ENCODE peak calls at places on chromosomes 4 and X, in seven cellular contexts. One of them, this sample, is unnamed.

GRCh38 chrX:133676344-133677122 is 261.2 kb upstream of the GPC4 start:
- DNase-seq in EL: no peak
- DNase-seq in DMS153: peak; percentile 96
- DNase-seq in NCI-H2081 treated with DMSO at 0.1 percent for 48 hours: no peak
- DNase-seq in left cardiac atrium: no peak
- DNase-seq in psoas muscle: no peak
- DNase-seq in NB4: no peak
- DNase-seq in this sample: no peak

GRCh38 chrX:38151426-38151825 is 69.2 kb downstream of the SRPX start:
- DNase-seq in EL: peak; percentile 24
- DNase-seq in DMS153: no peak
- DNase-seq in NCI-H2081 treated with DMSO at 0.1 percent for 48 hours: no peak
- DNase-seq in left cardiac atrium: no peak
- DNase-seq in psoas muscle: no peak
- DNase-seq in NB4: no peak
- DNase-seq in this sample: no peak

GRCh38 chr4:141971854-141972253 is 335.5 kb downstream of the IL15 start:
- DNase-seq in EL: no peak
- DNase-seq in DMS153: no peak
- DNase-seq in NCI-H2081 treated with DMSO at 0.1 percent for 48 hours: no peak
- DNase-seq in left cardiac atrium: no peak
- DNase-seq in psoas muscle: no peak
- DNase-seq in NB4: peak; percentile 4
- DNase-seq in this sample: peak; percentile 14

GRCh38 chr4:174716986-174717770 is 111.9 kb downstream of the GLRA3 start:
- DNase-seq in EL: no peak
- DNase-seq in DMS153: no peak
- DNase-seq in NCI-H2081 treated with DMSO at 0.1 percent for 48 hours: no peak
- DNase-seq in left cardiac atrium: no peak
- DNase-seq in psoas muscle: no peak
- DNase-seq in NB4: no peak
- DNase-seq in this sample: no peak

GRCh38 chrX:71917621-71918341 is 7.1 kb downstream of the NHSL2 start:
- DNase-seq in EL: peak; percentile 68
- DNase-seq in DMS153: no peak
- DNase-seq in NCI-H2081 treated with DMSO at 0.1 percent for 48 hours: no peak
- DNase-seq in left cardiac atrium: no peak
- DNase-seq in psoas muscle: no peak
- DNase-seq in NB4: no peak
- DNase-seq in this sample: no peak

GRCh38 chrX:4263005-4263404 is 549.6 kb upstream of the PRKX start:
- DNase-seq in EL: no peak
- DNase-seq in DMS153: peak; percentile 13
- DNase-seq in NCI-H2081 treated with DMSO at 0.1 percent for 48 hours: no peak
- DNase-seq in left cardiac atrium: no peak
- DNase-seq in psoas muscle: no peak
- DNase-seq in NB4: peak; percentile 14
- DNase-seq in this sample: peak; percentile 16

GRCh38 chrX:39337461-39337860 is 536.2 kb downstream of the MID1IP1 start:
- DNase-seq in EL: no peak
- DNase-seq in DMS153: peak; percentile 37
- DNase-seq in NCI-H2081 treated with DMSO at 0.1 percent for 48 hours: no peak
- DNase-seq in left cardiac atrium: no peak
- DNase-seq in psoas muscle: no peak
- DNase-seq in NB4: no peak
- DNase-seq in this sample: no peak

GRCh38 chr4:41525129-41525528 is 12.8 kb upstream of the LIMCH1 start:
- DNase-seq in EL: peak; percentile 94
- DNase-seq in DMS153: no peak
- DNase-seq in NCI-H2081 treated with DMSO at 0.1 percent for 48 hours: no peak
- DNase-seq in left cardiac atrium: no peak
- DNase-seq in psoas muscle: no peak
- DNase-seq in NB4: no peak
- DNase-seq in this sample: peak; percentile 13

GRCh38 chr4:81627617-81628016 is 155.9 kb upstream of the RASGEF1B start:
- DNase-seq in EL: no peak
- DNase-seq in DMS153: no peak
- DNase-seq in NCI-H2081 treated with DMSO at 0.1 percent for 48 hours: no peak
- DNase-seq in left cardiac atrium: no peak
- DNase-seq in psoas muscle: no peak
- DNase-seq in NB4: no peak
- DNase-seq in this sample: no peak

GRCh38 chr4:15714616-15715015 is 11.8 kb downstream of the BST1 start:
- DNase-seq in EL: peak; percentile 43
- DNase-seq in DMS153: no peak
- DNase-seq in NCI-H2081 treated with DMSO at 0.1 percent for 48 hours: no peak
- DNase-seq in left cardiac atrium: no peak
- DNase-seq in psoas muscle: no peak
- DNase-seq in NB4: no peak
- DNase-seq in this sample: no peak

GRCh38 chr4:95547708-95548471 is 883 bp downstream of the UNC5C start:
- DNase-seq in EL: no peak
- DNase-seq in DMS153: no peak
- DNase-seq in NCI-H2081 treated with DMSO at 0.1 percent for 48 hours: no peak
- DNase-seq in left cardiac atrium: peak; percentile 49
- DNase-seq in psoas muscle: peak; percentile 35
- DNase-seq in NB4: peak; percentile 48
- DNase-seq in this sample: peak; percentile 17

GRCh38 chr4:182238355-182238931 is 4.8 kb upstream of the TENM3 start:
- DNase-seq in EL: peak; percentile 67
- DNase-seq in DMS153: no peak
- DNase-seq in NCI-H2081 treated with DMSO at 0.1 percent for 48 hours: no peak
- DNase-seq in left cardiac atrium: no peak
- DNase-seq in psoas muscle: no peak
- DNase-seq in NB4: no peak
- DNase-seq in this sample: no peak

GRCh38 chr4:79917246-79917645 is 155.8 kb downstream of the ANTXR2 start:
- DNase-seq in EL: peak; percentile 64
- DNase-seq in DMS153: no peak
- DNase-seq in NCI-H2081 treated with DMSO at 0.1 percent for 48 hours: no peak
- DNase-seq in left cardiac atrium: peak; percentile 31
- DNase-seq in psoas muscle: peak; percentile 16
- DNase-seq in NB4: peak; percentile 73
- DNase-seq in this sample: peak; percentile 65

GRCh38 chr4:80225628-80226027 is 28.3 kb downstream of the PRDM8 start:
- DNase-seq in EL: no peak
- DNase-seq in DMS153: no peak
- DNase-seq in NCI-H2081 treated with DMSO at 0.1 percent for 48 hours: no peak
- DNase-seq in left cardiac atrium: no peak
- DNase-seq in psoas muscle: no peak
- DNase-seq in NB4: no peak
- DNase-seq in this sample: no peak

GRCh38 chrX:38514014-38514854 is 47.1 kb upstream of the TSPAN7 start:
- DNase-seq in EL: no peak
- DNase-seq in DMS153: no peak
- DNase-seq in NCI-H2081 treated with DMSO at 0.1 percent for 48 hours: no peak
- DNase-seq in left cardiac atrium: no peak
- DNase-seq in psoas muscle: no peak
- DNase-seq in NB4: peak; percentile 4
- DNase-seq in this sample: peak; percentile 58

GRCh38 chrX:41095962-41096955 is 11.0 kb downstream of the USP9X start:
- DNase-seq in EL: no peak
- DNase-seq in DMS153: no peak
- DNase-seq in NCI-H2081 treated with DMSO at 0.1 percent for 48 hours: no peak
- DNase-seq in left cardiac atrium: no peak
- DNase-seq in psoas muscle: no peak
- DNase-seq in NB4: peak; percentile 36
- DNase-seq in this sample: peak; percentile 51

This sample was measured in MV-4-11.